ENCODE peak calls at places on chromosome 2, in eight cellular contexts. E, S, I, T, Q, V, U and N are unnamed samples.

GRCh38 chr2:240189686-240190085 is 49.2 kb upstream of the OTOS start:
- DNase-seq in S (no peak), T (no peak), E (no peak), Q (no peak), V (no peak), I (no peak), U (no peak), N (no peak)

GRCh38 chr2:133026536-133027177 is 356.7 kb upstream of the LYPD1 start:
- DNase-seq in U (peak; percentile 52), S (no peak), I (no peak), V (no peak), T (no peak), Q (no peak), E (no peak), N (no peak)

GRCh38 chr2:68643011-68643873 is at the start of gene PROKR1:
- DNase-seq in Q (no peak), S (peak; percentile 21), V (no peak), T (no peak), E (peak; percentile 5), U (peak; percentile 78), I (no peak), N (no peak)

GRCh38 chr2:95344208-95344570 is 47.0 kb downstream of the KCNIP3 start:
- DNase-seq in U (no peak), I (no peak), V (no peak), S (no peak), E (no peak), Q (no peak), T (no peak), N (no peak)

GRCh38 chr2:237590272-237591020 is at the start of gene RAB17:
- DNase-seq in U (peak; percentile 71), E (peak; percentile 42), I (no peak), S (no peak), Q (no peak), V (no peak), T (no peak), N (no peak)

GRCh38 chr2:157246212-157247067 is 11.1 kb upstream of the GALNT5 start:
- DNase-seq in Q (peak; percentile 75), S (peak; percentile 24), T (no peak), V (no peak), E (peak; percentile 95), U (peak; percentile 46), I (no peak), N (no peak)

GRCh38 chr2:119234021-119235019 is 10.7 kb downstream of the STEAP3 start:
- DNase-seq in V (no peak), I (peak; percentile 60), U (peak; percentile 87), S (no peak), E (no peak), Q (no peak), T (no peak), N (no peak)

GRCh38 chr2:96485751-96486643 is 19.2 kb downstream of the NEURL3 start:
- DNase-seq in T (peak; percentile 56), V (no peak), Q (peak; percentile 96), S (no peak), I (no peak), U (no peak), E (peak; percentile 88), N (no peak)

GRCh38 chr2:232779935-232780334 is 3.6 kb upstream of the KCNJ13 start:
- DNase-seq in Q (no peak), I (no peak), V (no peak), S (no peak), U (no peak), E (peak; percentile 8), T (no peak), N (no peak)

GRCh38 chr2:37839991-37840390 is 85.1 kb upstream of the RMDN2 start:
- DNase-seq in E (no peak), V (no peak), S (no peak), I (no peak), U (no peak), T (no peak), Q (no peak), N (no peak)

GRCh38 chr2:47617523-47618271 is 165.2 kb upstream of the MSH6 start:
- DNase-seq in U (no peak), Q (no peak), V (no peak), S (no peak), T (no peak), I (no peak), E (no peak), N (no peak)

GRCh38 chr2:145740302-145740701 is 1220.4 kb upstream of the ZEB2 start:
- DNase-seq in S (no peak), Q (no peak), T (no peak), V (no peak), E (peak; percentile 67), I (no peak), U (no peak), N (no peak)

GRCh38 chr2:25431604-25432003 is 89.9 kb upstream of the DNMT3A start:
- DNase-seq in E (no peak), V (no peak), I (no peak), T (no peak), U (no peak), S (no peak), Q (no peak), N (no peak)

GRCh38 chr2:98175811-98176210 is 88.8 kb downstream of the VWA3B start:
- DNase-seq in T (peak; percentile 27), V (no peak), Q (no peak), E (no peak), S (no peak), U (peak; percentile 23), I (peak; percentile 19), N (no peak)

GRCh38 chr2:168289880-168290279 is 42.5 kb upstream of the STK39 start:
- DNase-seq in S (no peak), V (no peak), E (no peak), U (no peak), Q (no peak), I (no peak), T (no peak), N (no peak)

GRCh38 chr2:143284087-143284675 is 155.0 kb downstream of the ARHGAP15 start:
- DNase-seq in T (no peak), E (no peak), Q (peak; percentile 58), I (no peak), V (no peak), S (peak; percentile 3), U (peak; percentile 36), N (no peak)

GRCh38 chr2:29054430-29054829 is 19.9 kb downstream of the PCARE start:
- DNase-seq in I (no peak), T (no peak), V (no peak), Q (no peak), U (no peak), E (no peak), S (no peak), N (no peak)

GRCh38 chr2:85861180-85861579 is 27.6 kb downstream of the ST3GAL5 start:
- DNase-seq in E (no peak), I (no peak), V (no peak), Q (peak; percentile 77), U (no peak), S (no peak), T (peak; percentile 49), N (no peak)

GRCh38 chr2:102950547-102950946 is 188.7 kb downstream of the TMEM182 start:
- DNase-seq in V (no peak), S (no peak), E (peak; percentile 1), T (no peak), I (no peak), Q (no peak), U (no peak), N (no peak)

GRCh38 chr2:164205347-164205746 is 415.9 kb downstream of the GRB14 start:
- DNase-seq in I (no peak), V (no peak), U (no peak), Q (no peak), S (peak; percentile 25), E (peak; percentile 72), T (no peak), N (no peak)

GRCh38 chr2:205865794-205866490 is 183.6 kb downstream of the NRP2 start:
- DNase-seq in S (no peak), E (peak; percentile 27), U (no peak), Q (no peak), V (no peak), I (no peak), T (no peak), N (no peak)

GRCh38 chr2:131641414-131642206 is 113.9 kb downstream of the CCDC74A start:
- DNase-seq in S (no peak), E (peak; percentile 60), U (no peak), Q (no peak), V (peak; percentile 13), I (no peak), T (no peak), N (no peak)

GRCh38 chr2:147927053-147927588 is 82.3 kb downstream of the ACVR2A start:
- DNase-seq in S (no peak), T (no peak), I (no peak), U (no peak), V (no peak), Q (no peak), E (no peak), N (no peak)

GRCh38 chr2:102460467-102460866 is 12.6 kb upstream of the SLC9A4 start:
- DNase-seq in U (no peak), S (no peak), I (no peak), V (no peak), E (no peak), Q (no peak), T (no peak), N (no peak)

GRCh38 chr2:241852116-241852980 is 6.3 kb downstream of the PDCD1 start:
- DNase-seq in Q (no peak), U (peak; percentile 31), S (no peak), E (no peak), V (no peak), T (no peak), I (no peak), N (no peak)

GRCh38 chr2:113138428-113139322 is 11.3 kb downstream of the IL1RN start:
- DNase-seq in S (peak; percentile 71), E (no peak), T (peak; percentile 82), V (peak; percentile 7), I (peak; percentile 64), Q (peak; percentile 80), U (peak; percentile 72), N (no peak)

GRCh38 chr2:201984800-201985525 is 48.7 kb upstream of the FZD7 start:
- DNase-seq in Q (no peak), U (no peak), V (peak; percentile 77), S (no peak), E (no peak), I (peak; percentile 76), T (no peak), N (no peak)